ENCODE peak calls at places on chromosome 14, in six cellular contexts. G is uterus, F is cardiac muscle cell, N is neural progenitor cell, E is upper lobe of right lung, H is astrocyte. A is an unnamed sample.

GRCh38 chr14:74299061-74299545 is 3.6 kb downstream of the ABCD4 start:
- DNase-seq in F (no peak), N (no peak), G (no peak), H (peak; percentile 54), E (no peak), A (no peak)

GRCh38 chr14:53062856-53063255 is 90.3 kb downstream of the DDHD1 start:
- DNase-seq in G (no peak), H (peak; percentile 66), N (no peak), E (no peak), F (no peak), A (no peak)

GRCh38 chr14:50057331-50057730 is 59.0 kb downstream of the VCPKMT start:
- DNase-seq in H (no peak), G (no peak), E (no peak), N (no peak), F (no peak), A (no peak)

GRCh38 chr14:54676822-54677708 is 110.1 kb downstream of the SAMD4A start:
- DNase-seq in F (no peak), G (peak; percentile 44), E (no peak), H (peak; percentile 99), N (peak; percentile 78), A (peak; percentile 65)

GRCh38 chr14:55123101-55123500 is 6.0 kb upstream of the LGALS3 start:
- DNase-seq in G (peak; percentile 73), N (no peak), H (peak; percentile 96), E (no peak), F (no peak), A (no peak)

GRCh38 chr14:105203057-105203494 is 22.0 kb upstream of the NUDT14 start:
- DNase-seq in H (peak; percentile 27), F (peak; percentile 79), E (peak; percentile 90), N (peak; percentile 83), G (peak; percentile 75), A (peak; percentile 94)

GRCh38 chr14:32561520-32561919 is 232.4 kb downstream of the AKAP6 start:
- DNase-seq in H (peak; percentile 72), N (peak; percentile 17), F (peak; percentile 75), G (no peak), E (no peak), A (no peak)

GRCh38 chr14:30551460-30551859 is 7.5 kb upstream of the G2E3 start:
- DNase-seq in G (no peak), F (no peak), E (no peak), H (no peak), N (no peak), A (no peak)

GRCh38 chr14:62039871-62040270 is 277.7 kb downstream of the SNAPC1 start:
- DNase-seq in F (no peak), E (no peak), G (no peak), N (no peak), H (no peak), A (no peak)

GRCh38 chr14:70909788-70910614 is 2.7 kb downstream of the PCNX1 start:
- DNase-seq in H (peak; percentile 37), E (no peak), G (no peak), N (peak; percentile 65), F (no peak), A (no peak)

GRCh38 chr14:52025310-52025709 is 36.0 kb downstream of the RTRAF start:
- DNase-seq in N (no peak), E (no peak), F (no peak), H (peak; percentile 98), G (no peak), A (no peak)

GRCh38 chr14:104427126-104427851 is 152.3 kb upstream of the C14orf180 start:
- DNase-seq in N (no peak), G (no peak), F (no peak), E (peak; percentile 62), H (no peak), A (peak; percentile 69)

GRCh38 chr14:30518867-30519266 is 40.1 kb upstream of the G2E3 start:
- DNase-seq in N (no peak), E (no peak), F (no peak), G (no peak), H (no peak), A (no peak)

GRCh38 chr14:87254331-87254730 is 738.7 kb downstream of the GALC start:
- DNase-seq in H (no peak), G (no peak), N (no peak), F (no peak), E (no peak), A (no peak)

GRCh38 chr14:65927871-65928270 is 515.3 kb downstream of the FUT8 start:
- DNase-seq in G (no peak), N (peak; percentile 34), E (no peak), H (no peak), F (no peak), A (no peak)

GRCh38 chr14:89845346-89845745 is 109.2 kb downstream of the EFCAB11 start:
- DNase-seq in N (no peak), G (no peak), H (peak; percentile 97), E (no peak), F (no peak), A (no peak)

GRCh38 chr14:53376064-53376463 is 222.9 kb upstream of the DDHD1 start:
- DNase-seq in F (no peak), N (no peak), G (no peak), H (no peak), E (no peak), A (no peak)

GRCh38 chr14:68412505-68413496 is 380.1 kb downstream of the ZFP36L1 start:
- DNase-seq in E (no peak), N (no peak), G (no peak), F (no peak), H (no peak), A (no peak)

GRCh38 chr14:24279301-24280186 is 8.1 kb upstream of the RABGGTA start:
- DNase-seq in G (no peak), E (no peak), N (no peak), F (no peak), H (no peak), A (no peak)

GRCh38 chr14:106556665-106557289 is 1030.4 kb downstream of the TMEM121 start:
- DNase-seq in E (peak; percentile 84), G (no peak), N (no peak), F (no peak), H (no peak), A (no peak)

GRCh38 chr14:101937926-101938767 is 26.2 kb upstream of the DYNC1H1 start:
- DNase-seq in G (no peak), F (no peak), N (no peak), E (peak; percentile 30), H (no peak), A (peak; percentile 57)
- H3K36me3 ChIP-seq in G (no peaks in the 10 kb centered on the region), F (no peaks in the 10 kb centered on the region), N (no peaks in the 10 kb centered on the region), E (no peaks in the 10 kb centered on the region), H (no peaks in the 10 kb centered on the region), A (no peaks in the 10 kb centered on the region)

DNA sequence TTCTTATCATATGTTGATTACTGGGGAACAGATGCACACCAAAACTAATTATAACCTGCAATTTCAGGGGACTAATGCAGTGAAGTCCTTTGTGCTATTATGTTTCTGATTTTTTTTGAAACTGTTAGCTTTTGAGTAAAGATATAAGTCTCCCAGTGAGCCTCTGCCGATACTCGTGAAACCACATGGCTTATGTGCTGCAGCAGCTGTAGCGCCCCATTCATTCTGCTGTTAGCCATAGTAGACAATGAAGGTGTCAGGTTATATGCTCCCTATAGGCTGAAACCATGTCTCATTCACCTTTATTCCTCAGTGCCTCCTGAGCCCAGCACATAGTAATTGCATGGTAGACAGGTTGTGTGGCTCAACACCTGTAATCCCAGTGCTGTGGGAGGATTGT is 24.9 kb downstream of the GOLGA5 start:
- DNase-seq in G (no peak), F (no peak), N (peak; percentile 5), H (no peak), E (no peak), A (no peak)
- H3K36me3 ChIP-seq in G (no peaks in the 10 kb centered on the region), F (peaks cover 57% of the 10 kb centered on the region), N (peaks cover under 1% of the 10 kb centered on the region), H (peaks cover 35% of the 10 kb centered on the region), E (peaks cover 95% of the 10 kb centered on the region), A (peaks cover 6% of the 10 kb centered on the region)

GRCh38 chr14:91501951-91502930 is 7.9 kb downstream of the PPP4R3A start:
- DNase-seq in H (no peak), F (no peak), G (no peak), N (no peak), E (no peak), A (no peak)
- H3K36me3 ChIP-seq in H (peaks cover 10% of the 10 kb centered on the region), F (peaks cover 6% of the 10 kb centered on the region), G (no peaks in the 10 kb centered on the region), N (peaks cover 9% of the 10 kb centered on the region), E (peaks cover 27% of the 10 kb centered on the region), A (no peaks in the 10 kb centered on the region)

GRCh38 chr14:69775012-69775411 is 8.1 kb downstream of the SRSF5 start:
- DNase-seq in E (no peak), N (no peak), H (no peak), G (no peak), F (no peak), A (no peak)
- H3K36me3 ChIP-seq in E (peaks cover 96% of the 10 kb centered on the region), N (peaks cover 38% of the 10 kb centered on the region), H (peaks cover 78% of the 10 kb centered on the region), G (no peaks in the 10 kb centered on the region), F (peaks cover 69% of the 10 kb centered on the region), A (peaks cover 15% of the 10 kb centered on the region)

GRCh38 chr14:58270628-58271027 is 26.0 kb downstream of the PSMA3 start:
- DNase-seq in N (no peak), F (no peak), H (no peak), G (no peak), E (no peak), A (no peak)
- H3K36me3 ChIP-seq in N (peaks cover 41% of the 10 kb centered on the region), F (peaks cover 63% of the 10 kb centered on the region), H (peaks cover 57% of the 10 kb centered on the region), G (peaks cover 2% of the 10 kb centered on the region), E (peaks cover 91% of the 10 kb centered on the region), A (no peaks in the 10 kb centered on the region)

DNA sequence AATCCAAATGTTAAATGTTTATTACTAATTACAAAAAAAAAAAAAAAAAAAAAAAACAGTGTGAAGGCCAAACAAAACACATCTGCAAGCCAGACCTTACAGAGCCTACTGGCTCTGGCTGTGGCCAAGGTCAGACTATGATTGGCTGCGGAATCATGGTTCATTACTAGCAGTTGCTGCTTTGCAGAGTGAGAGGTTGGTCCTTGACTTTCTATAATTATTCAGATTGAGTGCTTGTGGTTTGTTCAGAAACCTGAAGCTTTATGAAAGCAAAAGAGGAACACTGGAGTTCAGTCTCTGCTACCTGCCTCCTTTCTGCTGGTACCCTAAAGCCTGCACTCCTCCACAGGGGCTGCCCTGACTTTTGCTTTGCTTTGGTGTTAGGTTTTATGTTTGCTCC is 550.9 kb downstream of the BCL11B start:
- DNase-seq in E (no peak), G (no peak), N (no peak), F (no peak), H (no peak), A (no peak)
- H3K36me3 ChIP-seq in E (no peaks in the 10 kb centered on the region), G (no peaks in the 10 kb centered on the region), N (no peaks in the 10 kb centered on the region), F (no peaks in the 10 kb centered on the region), H (no peaks in the 10 kb centered on the region), A (no peaks in the 10 kb centered on the region)